ENCODE peak calls at places on chromosomes 7 and 10, in six cellular contexts. One of them, this sample, is unnamed.

GRCh38 chr10:119667562-119668328 is 16.6 kb downstream of the BAG3 start:
- DNase-seq in spleen: no peak
- DNase-seq in stomach: peak; percentile 74
- DNase-seq in pancreas: peak; percentile 66
- DNase-seq in RWPE1: peak; percentile 95
- DNase-seq in lower lobe of right lung: no peak
- DNase-seq in this sample: peak; percentile 90

GRCh38 chr7:2132243-2132642 is 100.5 kb downstream of the MAD1L1 start:
- DNase-seq in lower lobe of right lung: no peak
- DNase-seq in pancreas: no peak
- DNase-seq in RWPE1: no peak
- DNase-seq in stomach: no peak
- DNase-seq in spleen: no peak
- DNase-seq in this sample: no peak

GRCh38 chr7:99478464-99479440 is 6.1 kb downstream of the ZNF789 start:
- DNase-seq in spleen: peak; percentile 58
- DNase-seq in stomach: no peak
- DNase-seq in pancreas: no peak
- DNase-seq in lower lobe of right lung: peak; percentile 35
- DNase-seq in RWPE1: no peak
- DNase-seq in this sample: no peak

GRCh38 chr7:21942955-21943354 is 2.7 kb downstream of the CDCA7L start:
- DNase-seq in lower lobe of right lung: no peak
- DNase-seq in pancreas: no peak
- DNase-seq in spleen: no peak
- DNase-seq in RWPE1: no peak
- DNase-seq in stomach: no peak
- DNase-seq in this sample: no peak

GRCh38 chr7:46525876-46526275 is 604.8 kb upstream of the IGFBP3 start:
- DNase-seq in stomach: no peak
- DNase-seq in RWPE1: peak; percentile 11
- DNase-seq in spleen: no peak
- DNase-seq in lower lobe of right lung: no peak
- DNase-seq in pancreas: peak; percentile 15
- DNase-seq in this sample: no peak

GRCh38 chr7:5636914-5637313 is 144.5 kb downstream of the RNF216 start:
- DNase-seq in lower lobe of right lung: no peak
- DNase-seq in stomach: peak; percentile 31
- DNase-seq in spleen: peak; percentile 74
- DNase-seq in RWPE1: peak; percentile 63
- DNase-seq in pancreas: peak; percentile 24
- DNase-seq in this sample: no peak

GRCh38 chr10:22723783-22724182 is 9.4 kb upstream of the PIP4K2A start:
- DNase-seq in pancreas: no peak
- DNase-seq in spleen: no peak
- DNase-seq in stomach: no peak
- DNase-seq in RWPE1: no peak
- DNase-seq in lower lobe of right lung: no peak
- DNase-seq in this sample: no peak

GRCh38 chr7:31882187-31882586 is 188.0 kb downstream of the PDE1C start:
- DNase-seq in spleen: no peak
- DNase-seq in lower lobe of right lung: no peak
- DNase-seq in pancreas: no peak
- DNase-seq in stomach: no peak
- DNase-seq in RWPE1: no peak
- DNase-seq in this sample: peak; percentile 11

GRCh38 chr7:138468244-138469123 is 8.4 kb downstream of the TRIM24 start:
- DNase-seq in pancreas: peak; percentile 81
- DNase-seq in lower lobe of right lung: no peak
- DNase-seq in stomach: peak; percentile 48
- DNase-seq in RWPE1: no peak
- DNase-seq in spleen: no peak
- DNase-seq in this sample: no peak

GRCh38 chr10:72170263-72170662 is 45.5 kb upstream of the ANAPC16 start:
- DNase-seq in stomach: peak; percentile 77
- DNase-seq in lower lobe of right lung: peak; percentile 88
- DNase-seq in RWPE1: no peak
- DNase-seq in spleen: no peak
- DNase-seq in pancreas: no peak
- DNase-seq in this sample: peak; percentile 11
- H3K27ac ChIP-seq in stomach: peak overlapping the region; percentile 59
- H3K27ac ChIP-seq in lower lobe of right lung: peak overlapping the region; percentile 48
- H3K27ac ChIP-seq in RWPE1: no peak overlapping the region
- H3K27ac ChIP-seq in spleen: no peak overlapping the region
- H3K27ac ChIP-seq in pancreas: no peak overlapping the region
- H3K27ac ChIP-seq in this sample: no peak overlapping the region

GRCh38 chr10:20698837-20699236 is 198.3 kb downstream of the NEBL start:
- DNase-seq in RWPE1: no peak
- DNase-seq in stomach: no peak
- DNase-seq in spleen: no peak
- DNase-seq in lower lobe of right lung: no peak
- DNase-seq in pancreas: no peak
- DNase-seq in this sample: no peak

GRCh38 chr10:20688797-20689544 is 208.1 kb downstream of the NEBL start:
- DNase-seq in stomach: no peak
- DNase-seq in lower lobe of right lung: no peak
- DNase-seq in spleen: no peak
- DNase-seq in RWPE1: no peak
- DNase-seq in pancreas: no peak
- DNase-seq in this sample: no peak

DNA sequence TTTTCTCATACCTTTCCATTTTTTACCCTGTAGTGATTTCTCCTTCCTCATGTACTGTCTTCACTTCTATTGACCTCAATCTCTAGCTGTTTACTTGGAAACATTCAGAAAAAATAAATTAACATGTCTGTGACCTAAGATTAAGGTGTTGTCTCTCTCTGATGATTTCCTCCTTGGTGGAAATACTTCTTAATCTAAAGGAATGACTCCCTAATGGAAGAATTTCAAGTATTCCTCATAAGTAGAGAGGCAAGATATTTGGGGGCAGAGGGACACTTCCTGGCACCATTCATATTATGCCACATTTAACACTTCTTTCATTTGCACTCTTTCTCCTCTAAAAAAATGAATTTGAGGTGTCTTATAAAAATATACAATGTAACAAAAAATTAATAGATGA is 202.8 kb downstream of the NEBL start:
- DNase-seq in pancreas: no peak
- DNase-seq in RWPE1: no peak
- DNase-seq in spleen: no peak
- DNase-seq in stomach: no peak
- DNase-seq in lower lobe of right lung: no peak
- DNase-seq in this sample: no peak
- H3K27ac ChIP-seq in pancreas: no peak overlapping the region
- H3K27ac ChIP-seq in RWPE1: no peak overlapping the region
- H3K27ac ChIP-seq in spleen: no peak overlapping the region
- H3K27ac ChIP-seq in stomach: no peak overlapping the region
- H3K27ac ChIP-seq in lower lobe of right lung: no peak overlapping the region
- H3K27ac ChIP-seq in this sample: no peak overlapping the region

GRCh38 chr7:37970211-37970610 is 49.8 kb downstream of the EPDR1 start:
- DNase-seq in stomach: no peak
- DNase-seq in spleen: no peak
- DNase-seq in RWPE1: no peak
- DNase-seq in pancreas: no peak
- DNase-seq in lower lobe of right lung: no peak
- DNase-seq in this sample: no peak

GRCh38 chr7:37977243-37977642 is 56.8 kb downstream of the EPDR1 start:
- DNase-seq in lower lobe of right lung: no peak
- DNase-seq in stomach: no peak
- DNase-seq in RWPE1: no peak
- DNase-seq in pancreas: no peak
- DNase-seq in spleen: no peak
- DNase-seq in this sample: no peak

GRCh38 chr7:37973915-37974314 is 53.5 kb downstream of the EPDR1 start:
- DNase-seq in stomach: no peak
- DNase-seq in RWPE1: no peak
- DNase-seq in spleen: no peak
- DNase-seq in lower lobe of right lung: no peak
- DNase-seq in pancreas: no peak
- DNase-seq in this sample: no peak

GRCh38 chr7:37971491-37971890 is 51.1 kb downstream of the EPDR1 start:
- DNase-seq in pancreas: no peak
- DNase-seq in RWPE1: no peak
- DNase-seq in stomach: no peak
- DNase-seq in spleen: no peak
- DNase-seq in lower lobe of right lung: no peak
- DNase-seq in this sample: no peak
- H3K27ac ChIP-seq in pancreas: no peak overlapping the region
- H3K27ac ChIP-seq in RWPE1: no peak overlapping the region
- H3K27ac ChIP-seq in stomach: no peak overlapping the region
- H3K27ac ChIP-seq in spleen: no peak overlapping the region
- H3K27ac ChIP-seq in lower lobe of right lung: no peak overlapping the region
- H3K27ac ChIP-seq in this sample: no peak overlapping the region

DNA sequence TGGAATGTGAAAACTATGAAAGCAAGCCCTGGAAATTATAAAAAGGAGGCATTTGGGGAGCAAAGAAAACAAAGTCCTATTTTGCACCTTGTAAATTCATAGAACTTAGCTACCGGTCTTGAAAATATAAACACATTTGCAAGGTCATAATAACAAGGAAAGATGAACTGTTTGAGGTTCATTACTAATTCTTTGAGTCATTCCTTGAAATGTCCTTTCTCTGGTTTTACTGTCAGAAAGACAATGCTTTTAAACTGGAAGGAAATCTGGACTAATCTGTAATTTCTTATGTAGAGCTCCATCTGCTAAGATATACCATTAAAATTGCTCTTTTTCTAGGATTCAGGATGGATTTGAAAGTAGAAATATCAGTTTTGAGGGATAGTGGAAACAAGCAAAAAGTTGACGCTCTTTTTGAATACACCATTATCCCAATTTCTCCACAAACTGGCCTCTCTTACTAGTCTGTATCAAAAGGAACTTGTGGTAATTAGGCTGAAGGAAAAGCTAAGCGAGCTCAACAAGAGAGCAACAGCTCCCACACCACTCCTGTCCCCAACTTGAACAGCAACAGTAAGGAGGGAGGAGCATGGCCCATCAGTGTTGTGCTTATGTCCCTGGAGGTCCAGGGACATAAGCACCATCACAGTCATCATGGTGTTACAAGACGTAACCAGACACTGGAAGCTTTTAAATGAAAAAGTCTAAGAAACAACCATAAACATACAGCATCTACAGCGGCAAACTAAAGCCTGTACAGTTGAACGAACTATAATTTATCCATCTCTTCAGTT is 1.2 kb downstream of the ERLIN1 start:
- DNase-seq in stomach: no peak
- DNase-seq in pancreas: no peak
- DNase-seq in RWPE1: peak; percentile 13
- DNase-seq in lower lobe of right lung: no peak
- DNase-seq in spleen: no peak
- DNase-seq in this sample: no peak
- H3K27ac ChIP-seq in stomach: peak overlapping the region; percentile 92
- H3K27ac ChIP-seq in pancreas: no peak overlapping the region
- H3K27ac ChIP-seq in RWPE1: peak overlapping the region; percentile 83
- H3K27ac ChIP-seq in lower lobe of right lung: peak overlapping the region; percentile 88
- H3K27ac ChIP-seq in spleen: peak overlapping the region; percentile 87
- H3K27ac ChIP-seq in this sample: peak overlapping the region; percentile 81

GRCh38 chr7:82128546-82128945 is 315.0 kb downstream of the CACNA2D1 start:
- DNase-seq in stomach: no peak
- DNase-seq in spleen: no peak
- DNase-seq in RWPE1: no peak
- DNase-seq in lower lobe of right lung: no peak
- DNase-seq in pancreas: no peak
- DNase-seq in this sample: no peak
- H3K27ac ChIP-seq in stomach: no peak overlapping the region
- H3K27ac ChIP-seq in spleen: no peak overlapping the region
- H3K27ac ChIP-seq in RWPE1: no peak overlapping the region
- H3K27ac ChIP-seq in lower lobe of right lung: no peak overlapping the region
- H3K27ac ChIP-seq in pancreas: no peak overlapping the region
- H3K27ac ChIP-seq in this sample: no peak overlapping the region

DNA sequence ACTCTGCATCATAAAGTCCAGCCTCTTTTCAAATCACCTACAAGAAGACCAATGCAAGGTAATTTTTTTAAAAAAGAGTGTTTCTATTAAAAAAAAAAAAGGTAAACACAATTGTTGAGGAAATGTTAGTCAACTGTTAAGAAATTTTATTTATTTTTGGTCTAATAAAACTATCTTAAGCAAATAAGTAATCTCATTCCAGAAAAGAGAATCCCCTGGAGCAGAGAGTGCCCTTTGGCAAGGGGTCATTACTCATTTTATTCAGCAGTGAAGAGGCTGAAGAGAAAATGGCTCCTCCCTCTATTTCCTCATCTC is 63.4 kb upstream of the GSDME start:
- DNase-seq in lower lobe of right lung: no peak
- DNase-seq in pancreas: no peak
- DNase-seq in RWPE1: peak; percentile 92
- DNase-seq in spleen: no peak
- DNase-seq in stomach: no peak
- DNase-seq in this sample: no peak
- H3K27ac ChIP-seq in lower lobe of right lung: peak overlapping the region; percentile 70
- H3K27ac ChIP-seq in pancreas: peak overlapping the region; percentile 41
- H3K27ac ChIP-seq in RWPE1: peak overlapping the region; percentile 99
- H3K27ac ChIP-seq in spleen: peak overlapping the region; percentile 62
- H3K27ac ChIP-seq in stomach: peak overlapping the region; percentile 66
- H3K27ac ChIP-seq in this sample: peak overlapping the region; percentile 98

GRCh38 chr7:92915348-92915747 is 79.0 kb upstream of the CDK6 start:
- DNase-seq in RWPE1: no peak
- DNase-seq in pancreas: no peak
- DNase-seq in stomach: no peak
- DNase-seq in spleen: no peak
- DNase-seq in lower lobe of right lung: no peak
- DNase-seq in this sample: no peak

GRCh38 chr7:92916751-92917369 is 80.5 kb upstream of the CDK6 start:
- DNase-seq in pancreas: peak; percentile 61
- DNase-seq in spleen: no peak
- DNase-seq in stomach: no peak
- DNase-seq in lower lobe of right lung: no peak
- DNase-seq in RWPE1: peak; percentile 73
- DNase-seq in this sample: peak; percentile 95

GRCh38 chr7:92913849-92914248 is 77.5 kb upstream of the CDK6 start:
- DNase-seq in stomach: no peak
- DNase-seq in spleen: no peak
- DNase-seq in pancreas: no peak
- DNase-seq in RWPE1: no peak
- DNase-seq in lower lobe of right lung: no peak
- DNase-seq in this sample: no peak

GRCh38 chr7:92910976-92911375 is 74.6 kb upstream of the CDK6 start:
- DNase-seq in stomach: no peak
- DNase-seq in pancreas: no peak
- DNase-seq in RWPE1: no peak
- DNase-seq in lower lobe of right lung: no peak
- DNase-seq in spleen: no peak
- DNase-seq in this sample: no peak

DNA sequence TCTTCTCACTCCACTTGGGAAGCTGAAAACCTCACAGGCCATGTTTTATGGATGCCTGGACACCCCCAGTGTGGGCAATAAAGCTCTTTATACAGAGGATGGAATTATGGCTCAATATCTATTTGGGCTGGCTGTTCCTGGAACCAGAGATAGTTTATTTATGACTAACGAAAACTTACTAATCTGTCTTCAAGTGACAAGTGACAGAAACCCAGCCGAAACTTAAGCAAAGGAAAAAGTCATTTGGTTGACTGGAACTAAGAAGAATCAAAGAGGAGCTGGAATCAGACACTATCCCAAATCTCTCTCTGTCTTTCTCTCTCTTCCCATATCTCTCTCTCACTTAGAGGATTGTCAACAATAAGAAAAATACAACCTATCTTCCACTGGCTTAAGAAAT is 78.3 kb upstream of the CDK6 start:
- DNase-seq in lower lobe of right lung: no peak
- DNase-seq in RWPE1: no peak
- DNase-seq in stomach: no peak
- DNase-seq in spleen: no peak
- DNase-seq in pancreas: no peak
- DNase-seq in this sample: no peak
- H3K27ac ChIP-seq in lower lobe of right lung: no peak overlapping the region
- H3K27ac ChIP-seq in RWPE1: no peak overlapping the region
- H3K27ac ChIP-seq in stomach: no peak overlapping the region
- H3K27ac ChIP-seq in spleen: no peak overlapping the region
- H3K27ac ChIP-seq in pancreas: no peak overlapping the region
- H3K27ac ChIP-seq in this sample: no peak overlapping the region